ENCODE peak calls at places on chromosomes 1 and 21, in nine cellular contexts. B, C, I, L, R, O, E, Z and T are unnamed samples.

GRCh38 chr21:25790122-25790951 is 55.6 kb downstream of the GABPA start:
- DNase-seq in B (peak; percentile 31), C (peak; percentile 56), I (peak; percentile 80), L (no peak), R (peak; percentile 90), O (no peak), E (no peak), Z (peak; percentile 49), T (peak; percentile 16)

GRCh38 chr1:25369241-25369640 is 31.1 kb downstream of the TMEM50A start:
- DNase-seq in B (no peak), C (peak; percentile 60), I (no peak), L (no peak), R (no peak), O (no peak), E (no peak), Z (no peak), T (no peak)

GRCh38 chr1:180925471-180926051 is 12.9 kb downstream of the KIAA1614 start:
- DNase-seq in B (no peak), C (no peak), I (peak; percentile 57), L (no peak), R (no peak), O (no peak), E (no peak), Z (no peak), T (no peak)

GRCh38 chr1:221397606-221398005 is 344.3 kb downstream of the DUSP10 start:
- DNase-seq in B (no peak), C (no peak), I (no peak), L (no peak), R (no peak), O (no peak), E (no peak), Z (no peak), T (peak; percentile 52)

GRCh38 chr1:197336571-197336970 is 68.5 kb downstream of the CRB1 start:
- DNase-seq in B (no peak), C (no peak), I (peak; percentile 85), L (no peak), R (no peak), O (no peak), E (no peak), Z (no peak), T (no peak)

GRCh38 chr1:24635195-24635843 is 7.8 kb upstream of the SRRM1 start:
- DNase-seq in B (peak; percentile 79), C (peak; percentile 79), I (peak; percentile 67), L (no peak), R (peak; percentile 83), O (peak; percentile 67), E (no peak), Z (peak; percentile 87), T (no peak)

GRCh38 chr1:41305576-41306365 is 55.5 kb upstream of the FOXO6 start:
- DNase-seq in B (no peak), C (no peak), I (no peak), L (no peak), R (no peak), O (no peak), E (no peak), Z (no peak), T (no peak)

GRCh38 chr1:83999316-83999819 is 436 bp upstream of the TTLL7 start:
- DNase-seq in B (peak; percentile 85), C (peak; percentile 91), I (peak; percentile 91), L (peak; percentile 73), R (peak; percentile 79), O (no peak), E (no peak), Z (peak; percentile 88), T (no peak)

GRCh38 chr1:33377013-33377412 is 53.9 kb downstream of the PHC2 start:
- DNase-seq in B (no peak), C (no peak), I (peak; percentile 49), L (no peak), R (no peak), O (no peak), E (no peak), Z (no peak), T (no peak)

GRCh38 chr1:160375788-160376524 is 9.1 kb downstream of the NHLH1 start:
- DNase-seq in B (no peak), C (peak; percentile 78), I (peak; percentile 73), L (no peak), R (no peak), O (no peak), E (no peak), Z (peak; percentile 28), T (no peak)

GRCh38 chr1:225450491-225451191 is 22.8 kb upstream of the LBR start:
- DNase-seq in B (no peak), C (no peak), I (peak; percentile 63), L (no peak), R (no peak), O (no peak), E (no peak), Z (no peak), T (no peak)

GRCh38 chr1:62784509-62785365 is 805 bp downstream of the ATG4C start:
- DNase-seq in B (peak; percentile 14), C (peak; percentile 64), I (peak; percentile 34), L (no peak), R (peak; percentile 26), O (peak; percentile 4), E (no peak), Z (peak; percentile 48), T (peak; percentile 33)

GRCh38 chr1:53919675-53920066 is 25.7 kb downstream of the DIO1 start:
- DNase-seq in B (no peak), C (peak; percentile 49), I (no peak), L (no peak), R (no peak), O (no peak), E (no peak), Z (no peak), T (peak; percentile 20)

GRCh38 chr1:159923203-159924024 is 1.9 kb downstream of the TAGLN2 start:
- DNase-seq in B (no peak), C (peak; percentile 93), I (peak; percentile 97), L (peak; percentile 80), R (no peak), O (peak; percentile 95), E (peak; percentile 81), Z (no peak), T (peak; percentile 88)

GRCh38 chr1:111205724-111206070 is 5.3 kb upstream of the DENND2D start:
- DNase-seq in B (no peak), C (peak; percentile 49), I (no peak), L (no peak), R (no peak), O (no peak), E (no peak), Z (no peak), T (no peak)

GRCh38 chr1:84972377-84972987 is 24.4 kb downstream of the MCOLN2 start:
- DNase-seq in B (no peak), C (no peak), I (no peak), L (no peak), R (no peak), O (no peak), E (no peak), Z (no peak), T (no peak)

GRCh38 chr1:234750922-234751595 is 141.1 kb upstream of the IRF2BP2 start:
- DNase-seq in B (no peak), C (peak; percentile 40), I (peak; percentile 83), L (peak; percentile 41), R (no peak), O (no peak), E (no peak), Z (no peak), T (no peak)

GRCh38 chr1:211775208-211775607 is 55.4 kb downstream of the LPGAT1 start:
- DNase-seq in B (no peak), C (no peak), I (no peak), L (no peak), R (no peak), O (no peak), E (no peak), Z (no peak), T (no peak)

GRCh38 chr1:86104606-86105532 is 51.7 kb downstream of the COL24A1 start:
- DNase-seq in B (no peak), C (no peak), I (peak; percentile 42), L (peak; percentile 66), R (no peak), O (no peak), E (no peak), Z (no peak), T (no peak)

GRCh38 chr1:3192825-3193224 is 123.8 kb downstream of the PRDM16 start:
- DNase-seq in B (no peak), C (no peak), I (no peak), L (no peak), R (no peak), O (no peak), E (no peak), Z (no peak), T (no peak)

GRCh38 chr1:107135466-107135865 is 5.4 kb upstream of the NTNG1 start:
- DNase-seq in B (no peak), C (peak; percentile 59), I (no peak), L (no peak), R (no peak), O (no peak), E (no peak), Z (no peak), T (peak; percentile 76)

GRCh38 chr1:244276646-244277045 is 175.1 kb downstream of the ADSS2 start:
- DNase-seq in B (no peak), C (no peak), I (no peak), L (no peak), R (no peak), O (no peak), E (no peak), Z (no peak), T (no peak)

GRCh38 chr1:223716302-223716862 is 4.0 kb downstream of the CAPN2 start:
- DNase-seq in B (peak; percentile 74), C (peak; percentile 38), I (no peak), L (no peak), R (peak; percentile 64), O (peak; percentile 58), E (peak; percentile 33), Z (peak; percentile 93), T (peak; percentile 15)

GRCh38 chr1:175168782-175169181 is 23.8 kb downstream of the KIAA0040 start:
- DNase-seq in B (no peak), C (no peak), I (peak; percentile 24), L (no peak), R (no peak), O (no peak), E (no peak), Z (no peak), T (no peak)

GRCh38 chr1:205700865-205701401 is 20.6 kb upstream of the SLC45A3 start:
- DNase-seq in B (no peak), C (peak; percentile 42), I (peak; percentile 70), L (no peak), R (no peak), O (no peak), E (no peak), Z (no peak), T (no peak)

GRCh38 chr1:22236151-22236550 is 93.3 kb upstream of the WNT4 start:
- DNase-seq in B (no peak), C (no peak), I (peak; percentile 36), L (no peak), R (peak; percentile 88), O (no peak), E (no peak), Z (no peak), T (no peak)

GRCh38 chr1:154553056-154553822 is 5.2 kb downstream of the UBE2Q1 start:
- DNase-seq in B (no peak), C (no peak), I (no peak), L (no peak), R (no peak), O (no peak), E (no peak), Z (no peak), T (no peak)

GRCh38 chr1:168179411-168180147 is 817 bp downstream of the TIPRL start:
- DNase-seq in B (peak; percentile 13), C (peak; percentile 68), I (peak; percentile 56), L (no peak), R (peak; percentile 35), O (no peak), E (no peak), Z (peak; percentile 15), T (peak; percentile 21)

GRCh38 chr1:196148367-196148970 is 459.8 kb downstream of the KCNT2 start:
- DNase-seq in B (no peak), C (peak; percentile 89), I (peak; percentile 58), L (no peak), R (peak; percentile 65), O (peak; percentile 1), E (no peak), Z (peak; percentile 17), T (no peak)

GRCh38 chr1:200364121-200364759 is 45.6 kb downstream of the ZNF281 start:
- DNase-seq in B (no peak), C (peak; percentile 34), I (no peak), L (no peak), R (no peak), O (no peak), E (no peak), Z (no peak), T (no peak)

GRCh38 chr1:39230261-39231190 is 26.0 kb downstream of the MACF1 start:
- DNase-seq in B (no peak), C (peak; percentile 89), I (no peak), L (peak; percentile 19), R (no peak), O (no peak), E (no peak), Z (no peak), T (no peak)